ENCODE peak calls at places on chromosomes 4 and X, in seven cellular contexts. O is stimulated activated CD4-positive, alpha-beta T cell treated with anti-CD3 and anti-CD28 coated beads, Interleukin-4, amount 100 ng/mL, for 24 hours; R is fibroblast of pulmonary artery; P is glutamatergic neuron; Y is stimulated activated CD8-positive, alpha-beta memory T cell treated with anti-CD3 and anti-CD28 coated beads, Interleukin-12 subunit alpha, Interleukin-12 subunit beta, amount 100 ng/mL, for 4 hours; T is HS-5; K is T-helper 9 cell. X is an unnamed sample.

GRCh38 chr4:165972747-165973146 is 99.7 kb downstream of the TLL1 start:
- DNase-seq in K (no peak), P (no peak), T (no peak), R (no peak), Y (no peak), O (no peak), X (no peak)

GRCh38 chr4:5524451-5524850 is 183.9 kb downstream of the EVC2 start:
- DNase-seq in K (no peak), R (no peak), Y (no peak), P (no peak), T (no peak), O (no peak), X (no peak)

GRCh38 chr4:137952116-137952515 is 290.0 kb downstream of the SLC7A11 start:
- DNase-seq in P (no peak), K (no peak), O (no peak), R (no peak), Y (no peak), T (no peak), X (no peak)

GRCh38 chrX:74925210-74926088 is at the start of gene NEXMIF:
- DNase-seq in R (peak), Y (no peak), O (peak), K (no peak), T (peak), P (peak), X (peak)

GRCh38 chr4:5780831-5781480 is 70.0 kb downstream of the EVC start:
- DNase-seq in R (peak), P (no peak), T (peak), K (no peak), O (no peak), Y (no peak), X (no peak)

GRCh38 chrX:30141966-30142365 is 73.4 kb upstream of the MAGEB2 start:
- DNase-seq in K (no peak), Y (no peak), R (peak), P (no peak), T (no peak), O (no peak), X (no peak)

GRCh38 chr4:156251373-156252065 is 297.9 kb upstream of the CTSO start:
- DNase-seq in Y (no peak), P (no peak), T (no peak), R (no peak), O (no peak), K (no peak), X (no peak)

GRCh38 chr4:100790838-100791615 is 273.2 kb upstream of the EMCN start:
- DNase-seq in Y (no peak), T (no peak), K (no peak), O (no peak), R (no peak), P (no peak), X (no peak)

GRCh38 chr4:13833171-13833804 is 205.8 kb upstream of the BOD1L1 start:
- DNase-seq in O (no peak), T (no peak), P (no peak), Y (no peak), R (no peak), K (no peak), X (no peak)

GRCh38 chr4:184648220-184649025 is 824 bp downstream of the CASP3 start:
- DNase-seq in P (peak), K (peak), O (peak), Y (peak), T (no peak), R (peak), X (peak)

GRCh38 chr4:178080312-178080711 is 638.1 kb upstream of the AGA start:
- DNase-seq in T (no peak), Y (no peak), K (no peak), R (no peak), P (no peak), O (no peak), X (no peak)

GRCh38 chr4:83356899-83357661 is 22.4 kb upstream of the HPSE start:
- DNase-seq in Y (no peak), R (peak), K (no peak), P (no peak), O (peak), T (peak), X (peak)

GRCh38 chr4:533318-534100 is 34.5 kb downstream of the PIGG start:
- DNase-seq in R (no peak), T (no peak), K (no peak), O (no peak), Y (no peak), P (no peak), X (no peak)

GRCh38 chr4:38290360-38290759 is 330.2 kb downstream of the PTTG2 start:
- DNase-seq in K (no peak), T (peak), O (no peak), Y (no peak), P (no peak), R (peak), X (no peak)

GRCh38 chr4:10054571-10055041 is 33.3 kb upstream of the SLC2A9 start:
- DNase-seq in Y (no peak), R (peak), P (no peak), O (no peak), K (no peak), T (no peak), X (no peak)

GRCh38 chr4:74632634-74633033 is 161.7 kb downstream of the BTC start:
- DNase-seq in P (no peak), R (peak), Y (no peak), T (peak), O (peak), K (no peak), X (peak)

GRCh38 chr4:152901205-152901604 is 34.9 kb upstream of the FHDC1 start:
- DNase-seq in K (no peak), R (peak), P (no peak), T (no peak), O (no peak), Y (no peak), X (no peak)

GRCh38 chrX:23511783-23512182 is 155.5 kb upstream of the PRDX4 start:
- DNase-seq in P (no peak), K (no peak), R (no peak), Y (no peak), T (no peak), O (no peak), X (no peak)

GRCh38 chr4:138053601-138054322 is 188.4 kb downstream of the SLC7A11 start:
- DNase-seq in P (no peak), T (peak), K (no peak), O (no peak), Y (no peak), R (peak), X (no peak)

GRCh38 chrX:136199365-136199764 is 51.8 kb downstream of the MAP7D3 start:
- DNase-seq in T (no peak), R (no peak), O (no peak), K (no peak), P (no peak), Y (no peak), X (no peak)

GRCh38 chrX:84909151-84909550 is 94.5 kb upstream of the APOOL start:
- DNase-seq in T (no peak), O (no peak), Y (no peak), K (no peak), P (no peak), R (no peak), X (no peak)